ENCODE peak calls at places on chromosome 12, in seven cellular contexts. Y is retinal pigment epithelial cell, D is H54, Q is D341Med, E is Right ventricle myocardium inferior, V is hepatic stellate cell, W is heart right ventricle. R is an unnamed sample.

GRCh38 chr12:63276537-63277365 is 125.8 kb upstream of the AVPR1A start:
- DNase-seq in V (no peak), D (no peak), Y (no peak), W (no peak), Q (peak), E (no peak), R (peak)

GRCh38 chr12:76519538-76519937 is 40.0 kb downstream of the OSBPL8 start:
- DNase-seq in W (no peak), D (no peak), E (no peak), Q (no peak), Y (no peak), V (no peak), R (no peak)

GRCh38 chr12:30754383-30754749 is 385 bp downstream of the CAPRIN2 start:
- DNase-seq in Q (no peak), D (no peak), W (no peak), V (no peak), Y (no peak), E (no peak), R (no peak)

GRCh38 chr12:13241833-13242232 is 45.3 kb downstream of the EMP1 start:
- DNase-seq in V (no peak), W (no peak), Q (no peak), Y (no peak), D (no peak), E (no peak), R (no peak)

GRCh38 chr12:107196681-107197080 is 103.3 kb upstream of the CRY1 start:
- DNase-seq in V (no peak), E (no peak), W (no peak), D (no peak), Q (no peak), Y (no peak), R (no peak)

GRCh38 chr12:106480259-106480658 is 102.5 kb upstream of the RFX4 start:
- DNase-seq in E (no peak), V (no peak), W (no peak), Q (no peak), Y (peak), D (no peak), R (no peak)

GRCh38 chr12:51893786-51894185 is 5.9 kb downstream of the ANKRD33 start:
- DNase-seq in V (no peak), W (no peak), Y (no peak), Q (no peak), D (no peak), E (no peak), R (no peak)

GRCh38 chr12:8834230-8834629 is 11.8 kb downstream of the A2ML1 start:
- DNase-seq in E (no peak), V (no peak), Q (no peak), W (no peak), D (no peak), Y (no peak), R (no peak)

GRCh38 chr12:97595936-97596335 is 133.3 kb downstream of the RMST start:
- DNase-seq in D (no peak), E (no peak), V (no peak), Q (no peak), Y (no peak), W (no peak), R (no peak)

GRCh38 chr12:122310636-122311035 is 44.3 kb upstream of the VPS33A start:
- DNase-seq in D (no peak), W (no peak), V (no peak), Y (no peak), E (no peak), Q (no peak), R (no peak)

GRCh38 chr12:1533205-1533601 is 61.2 kb downstream of the FBXL14 start:
- DNase-seq in D (no peak), V (peak), E (no peak), Y (no peak), W (no peak), Q (no peak), R (no peak)